ENCODE peak calls at places on chromosomes 5 and 9, in five cellular contexts. One of them, this sample, is unnamed.

GRCh38 chr5:133441166-133441815 is 171.1 kb downstream of the FSTL4 start:
- DNase-seq in astrocyte: no peak
- DNase-seq in A549: no peak
- DNase-seq in WERI-Rb-1: no peak
- DNase-seq in fibroblast of mammary gland: no peak
- DNase-seq in this sample: no peak

GRCh38 chr5:59768204-59769040 is 125.1 kb downstream of the PDE4D start:
- DNase-seq in WERI-Rb-1: peak
- DNase-seq in A549: peak
- DNase-seq in fibroblast of mammary gland: peak
- DNase-seq in astrocyte: peak
- DNase-seq in this sample: peak

GRCh38 chr5:72510610-72511121 is 3.5 kb upstream of the ZNF366 start:
- DNase-seq in fibroblast of mammary gland: peak
- DNase-seq in WERI-Rb-1: no peak
- DNase-seq in astrocyte: peak
- DNase-seq in A549: no peak
- DNase-seq in this sample: no peak

GRCh38 chr5:98773214-98773463 is 324 bp upstream of the RGMB start:
- DNase-seq in A549: no peak
- DNase-seq in astrocyte: no peak
- DNase-seq in fibroblast of mammary gland: no peak
- DNase-seq in WERI-Rb-1: no peak
- DNase-seq in this sample: no peak

GRCh38 chr9:113155911-113156559 is 5.2 kb downstream of the SLC31A2 start:
- DNase-seq in A549: no peak
- DNase-seq in WERI-Rb-1: no peak
- DNase-seq in fibroblast of mammary gland: no peak
- DNase-seq in astrocyte: no peak
- DNase-seq in this sample: peak

GRCh38 chr9:111038336-111039202 is at the start of gene LPAR1:
- DNase-seq in WERI-Rb-1: peak
- DNase-seq in fibroblast of mammary gland: peak
- DNase-seq in astrocyte: peak
- DNase-seq in A549: peak
- DNase-seq in this sample: no peak

GRCh38 chr5:13536921-13537320 is 407.6 kb downstream of the DNAH5 start:
- DNase-seq in astrocyte: peak
- DNase-seq in WERI-Rb-1: no peak
- DNase-seq in fibroblast of mammary gland: peak
- DNase-seq in A549: peak
- DNase-seq in this sample: no peak

GRCh38 chr5:123125953-123126352 is 36.9 kb downstream of the PRDM6 start:
- DNase-seq in fibroblast of mammary gland: peak
- DNase-seq in WERI-Rb-1: no peak
- DNase-seq in A549: peak
- DNase-seq in astrocyte: peak
- DNase-seq in this sample: no peak

GRCh38 chr9:70428781-70429180 is 14.3 kb upstream of the KLF9 start:
- DNase-seq in astrocyte: no peak
- DNase-seq in WERI-Rb-1: no peak
- DNase-seq in fibroblast of mammary gland: peak
- DNase-seq in A549: no peak
- DNase-seq in this sample: no peak

GRCh38 chr5:36252722-36253340 is 11.1 kb upstream of the NADK2 start:
- DNase-seq in WERI-Rb-1: no peak
- DNase-seq in astrocyte: peak
- DNase-seq in fibroblast of mammary gland: peak
- DNase-seq in A549: no peak
- DNase-seq in this sample: no peak

GRCh38 chr5:34627794-34628193 is 28.3 kb upstream of the RAI14 start:
- DNase-seq in A549: no peak
- DNase-seq in astrocyte: peak
- DNase-seq in WERI-Rb-1: no peak
- DNase-seq in fibroblast of mammary gland: peak
- DNase-seq in this sample: no peak

GRCh38 chr9:121220996-121221671 is 19.5 kb upstream of the RAB14 start:
- DNase-seq in A549: no peak
- DNase-seq in fibroblast of mammary gland: no peak
- DNase-seq in astrocyte: no peak
- DNase-seq in WERI-Rb-1: no peak
- DNase-seq in this sample: no peak

GRCh38 chr9:129579294-129579693 is 41.6 kb downstream of the C9orf50 start:
- DNase-seq in WERI-Rb-1: no peak
- DNase-seq in fibroblast of mammary gland: no peak
- DNase-seq in A549: no peak
- DNase-seq in astrocyte: no peak
- DNase-seq in this sample: no peak

GRCh38 chr5:91443028-91443427 is 59.9 kb upstream of the ARRDC3 start:
- DNase-seq in WERI-Rb-1: no peak
- DNase-seq in fibroblast of mammary gland: peak
- DNase-seq in A549: no peak
- DNase-seq in astrocyte: peak
- DNase-seq in this sample: no peak

GRCh38 chr5:152405145-152405544 is at the start of gene NMUR2:
- DNase-seq in WERI-Rb-1: peak
- DNase-seq in A549: peak
- DNase-seq in fibroblast of mammary gland: no peak
- DNase-seq in astrocyte: no peak
- DNase-seq in this sample: no peak

GRCh38 chr5:143019614-143020515 is 249.7 kb downstream of the ARHGAP26 start:
- DNase-seq in WERI-Rb-1: peak
- DNase-seq in A549: no peak
- DNase-seq in fibroblast of mammary gland: no peak
- DNase-seq in astrocyte: no peak
- DNase-seq in this sample: peak

GRCh38 chr9:129240581-129241211 is 62.6 kb upstream of the IER5L start:
- DNase-seq in A549: no peak
- DNase-seq in astrocyte: no peak
- DNase-seq in fibroblast of mammary gland: no peak
- DNase-seq in WERI-Rb-1: no peak
- DNase-seq in this sample: no peak

GRCh38 chr5:21007781-21008180 is 1019.8 kb upstream of the CDH18 start:
- DNase-seq in A549: no peak
- DNase-seq in fibroblast of mammary gland: no peak
- DNase-seq in astrocyte: no peak
- DNase-seq in WERI-Rb-1: no peak
- DNase-seq in this sample: no peak

GRCh38 chr9:112764837-112765236 is 14.3 kb downstream of the SNX30 start:
- DNase-seq in fibroblast of mammary gland: no peak
- DNase-seq in WERI-Rb-1: peak
- DNase-seq in astrocyte: no peak
- DNase-seq in A549: no peak
- DNase-seq in this sample: no peak

GRCh38 chr9:91416086-91416712 is 7.4 kb downstream of the NFIL3 start:
- DNase-seq in fibroblast of mammary gland: peak
- DNase-seq in WERI-Rb-1: peak
- DNase-seq in astrocyte: peak
- DNase-seq in A549: no peak
- DNase-seq in this sample: no peak

GRCh38 chr5:69261034-69261433 is 26.3 kb downstream of the CDK7 start:
- DNase-seq in A549: no peak
- DNase-seq in fibroblast of mammary gland: peak
- DNase-seq in WERI-Rb-1: no peak
- DNase-seq in astrocyte: peak
- DNase-seq in this sample: no peak

GRCh38 chr9:82668724-82669324 is 394.1 kb downstream of the RASEF start:
- DNase-seq in fibroblast of mammary gland: no peak
- DNase-seq in astrocyte: no peak
- DNase-seq in A549: no peak
- DNase-seq in WERI-Rb-1: no peak
- DNase-seq in this sample: no peak

GRCh38 chr9:134066546-134066922 is 1.3 kb downstream of the BRD3 start:
- DNase-seq in astrocyte: no peak
- DNase-seq in fibroblast of mammary gland: peak
- DNase-seq in A549: no peak
- DNase-seq in WERI-Rb-1: no peak
- DNase-seq in this sample: peak

GRCh38 chr9:121743441-121744001 is 92.1 kb downstream of the DAB2IP start:
- DNase-seq in WERI-Rb-1: peak
- DNase-seq in astrocyte: peak
- DNase-seq in fibroblast of mammary gland: peak
- DNase-seq in A549: peak
- DNase-seq in this sample: no peak

GRCh38 chr5:99105216-99105615 is 176.4 kb upstream of the CHD1 start:
- DNase-seq in fibroblast of mammary gland: peak
- DNase-seq in A549: no peak
- DNase-seq in astrocyte: peak
- DNase-seq in WERI-Rb-1: no peak
- DNase-seq in this sample: no peak

GRCh38 chr9:131992906-131993657 is 86.6 kb downstream of the MED27 start:
- DNase-seq in A549: no peak
- DNase-seq in astrocyte: no peak
- DNase-seq in fibroblast of mammary gland: no peak
- DNase-seq in WERI-Rb-1: no peak
- DNase-seq in this sample: no peak

GRCh38 chr5:91219803-91220371 is 163.2 kb downstream of the ARRDC3 start:
- DNase-seq in A549: peak
- DNase-seq in astrocyte: no peak
- DNase-seq in fibroblast of mammary gland: peak
- DNase-seq in WERI-Rb-1: peak
- DNase-seq in this sample: peak

GRCh38 chr9:79408617-79409016 is 163.1 kb upstream of the TLE4 start:
- DNase-seq in fibroblast of mammary gland: no peak
- DNase-seq in A549: no peak
- DNase-seq in WERI-Rb-1: no peak
- DNase-seq in astrocyte: peak
- DNase-seq in this sample: no peak
- TF ChIP-seq CTCF in fibroblast of mammary gland: no peak
- TF ChIP-seq CTCF in A549: no peak
- TF ChIP-seq CTCF in WERI-Rb-1: no peak
- TF ChIP-seq CTCF in astrocyte: no peak
- TF ChIP-seq CTCF in this sample: no peak

DNA sequence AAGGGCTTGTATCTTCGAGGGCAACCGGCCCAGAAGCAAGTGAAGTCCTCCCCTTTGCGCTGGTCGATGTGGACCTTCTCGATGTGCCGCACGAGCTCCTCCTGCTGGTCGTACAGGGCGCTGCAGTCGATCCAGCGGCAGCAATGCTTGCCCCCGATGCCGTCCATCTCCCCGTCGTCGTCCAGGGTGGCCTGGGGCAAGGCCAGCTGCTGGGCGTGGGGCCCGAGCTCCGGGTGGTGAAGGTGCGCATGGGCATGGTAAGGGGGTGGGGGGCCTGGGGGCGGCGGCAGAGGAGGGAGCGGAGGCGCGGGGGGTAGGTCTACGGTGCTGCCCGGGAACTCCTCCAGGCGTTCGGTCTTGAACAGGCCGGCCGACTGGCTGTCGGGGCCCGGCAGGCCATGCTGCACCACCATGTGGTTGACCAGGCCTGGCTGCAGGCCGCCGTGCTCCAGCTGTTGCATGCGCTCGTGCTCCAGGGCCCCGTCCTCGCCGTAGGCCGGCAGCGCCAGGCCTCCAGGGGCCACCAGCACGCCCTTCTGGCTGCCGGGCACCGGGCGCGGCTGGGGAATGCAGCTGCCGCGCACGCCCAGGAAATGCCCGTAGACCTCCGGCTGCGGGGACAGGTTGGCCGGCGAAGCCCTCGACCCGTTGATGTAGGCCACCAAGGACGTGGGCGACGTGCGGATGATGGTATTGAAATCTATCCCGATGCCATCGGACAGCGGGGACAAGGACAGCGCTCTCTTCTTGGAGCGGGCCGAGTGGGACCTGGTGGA is 181.8 kb downstream of the GLIS3 start:
- DNase-seq in WERI-Rb-1: peak
- DNase-seq in astrocyte: no peak
- DNase-seq in A549: peak
- DNase-seq in fibroblast of mammary gland: no peak
- DNase-seq in this sample: peak
- TF ChIP-seq CTCF in WERI-Rb-1: peak
- TF ChIP-seq CTCF in astrocyte: peak
- TF ChIP-seq CTCF in A549: peak
- TF ChIP-seq CTCF in fibroblast of mammary gland: peak
- TF ChIP-seq CTCF in this sample: peak

GRCh38 chr9:96688215-96688614 is 33.1 kb upstream of the PRXL2C start:
- DNase-seq in fibroblast of mammary gland: no peak
- DNase-seq in A549: no peak
- DNase-seq in astrocyte: no peak
- DNase-seq in WERI-Rb-1: no peak
- DNase-seq in this sample: no peak

GRCh38 chr9:96688745-96689464 is 33.8 kb upstream of the PRXL2C start:
- DNase-seq in WERI-Rb-1: no peak
- DNase-seq in fibroblast of mammary gland: no peak
- DNase-seq in A549: no peak
- DNase-seq in astrocyte: no peak
- DNase-seq in this sample: no peak

GRCh38 chr9:96680812-96681499 is 25.8 kb upstream of the PRXL2C start:
- DNase-seq in fibroblast of mammary gland: no peak
- DNase-seq in astrocyte: no peak
- DNase-seq in WERI-Rb-1: peak
- DNase-seq in A549: no peak
- DNase-seq in this sample: no peak

GRCh38 chr9:96691326-96691725 is 36.2 kb upstream of the PRXL2C start:
- DNase-seq in A549: no peak
- DNase-seq in fibroblast of mammary gland: no peak
- DNase-seq in astrocyte: no peak
- DNase-seq in WERI-Rb-1: no peak
- DNase-seq in this sample: no peak

GRCh38 chr9:96686638-96687335 is 31.7 kb upstream of the PRXL2C start:
- DNase-seq in fibroblast of mammary gland: peak
- DNase-seq in WERI-Rb-1: no peak
- DNase-seq in astrocyte: peak
- DNase-seq in A549: peak
- DNase-seq in this sample: peak
- TF ChIP-seq CTCF in fibroblast of mammary gland: peak
- TF ChIP-seq CTCF in WERI-Rb-1: peak
- TF ChIP-seq CTCF in astrocyte: peak
- TF ChIP-seq CTCF in A549: peak
- TF ChIP-seq CTCF in this sample: peak

GRCh38 chr5:113804264-113804663 is 290.8 kb downstream of the YTHDC2 start:
- DNase-seq in A549: no peak
- DNase-seq in WERI-Rb-1: peak
- DNase-seq in astrocyte: no peak
- DNase-seq in fibroblast of mammary gland: no peak
- DNase-seq in this sample: no peak

GRCh38 chr5:113804943-113805342 is 291.4 kb downstream of the YTHDC2 start:
- DNase-seq in A549: no peak
- DNase-seq in WERI-Rb-1: peak
- DNase-seq in astrocyte: no peak
- DNase-seq in fibroblast of mammary gland: no peak
- DNase-seq in this sample: no peak

GRCh38 chr5:113807384-113808053 is 294.0 kb downstream of the YTHDC2 start:
- DNase-seq in fibroblast of mammary gland: peak
- DNase-seq in WERI-Rb-1: peak
- DNase-seq in A549: no peak
- DNase-seq in astrocyte: peak
- DNase-seq in this sample: no peak

GRCh38 chr5:113806823-113807222 is 293.3 kb downstream of the YTHDC2 start:
- DNase-seq in A549: no peak
- DNase-seq in WERI-Rb-1: peak
- DNase-seq in astrocyte: no peak
- DNase-seq in fibroblast of mammary gland: no peak
- DNase-seq in this sample: no peak

DNA sequence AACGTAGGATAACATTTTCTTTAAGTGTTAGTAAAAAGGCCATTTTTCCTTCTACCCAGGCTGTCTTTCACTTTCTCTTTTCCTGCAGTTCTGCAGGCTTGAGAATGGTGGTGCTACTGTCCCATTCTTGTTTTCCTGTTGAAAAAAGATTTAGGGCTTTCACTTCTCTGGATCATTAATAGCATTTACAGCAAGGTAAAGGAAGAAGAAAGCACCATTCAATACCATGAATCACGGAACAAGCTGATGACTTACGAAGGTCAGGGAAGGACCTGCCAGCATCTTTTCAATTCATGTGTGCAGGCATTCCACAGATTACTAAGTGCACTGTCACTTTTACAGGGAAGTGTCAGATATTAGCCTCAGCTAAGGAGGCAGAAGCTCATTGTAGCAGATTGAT is 292.8 kb downstream of the YTHDC2 start:
- DNase-seq in WERI-Rb-1: no peak
- DNase-seq in A549: no peak
- DNase-seq in fibroblast of mammary gland: peak
- DNase-seq in astrocyte: peak
- DNase-seq in this sample: no peak
- TF ChIP-seq CTCF in WERI-Rb-1: peak
- TF ChIP-seq CTCF in A549: no peak
- TF ChIP-seq CTCF in fibroblast of mammary gland: peak
- TF ChIP-seq CTCF in astrocyte: peak
- TF ChIP-seq CTCF in this sample: no peak